ENCODE peak calls at places on chromosomes 11 and 22, in six cellular contexts. One of them, this sample, is unnamed.

GRCh38 chr11:96204721-96205459 is 138.1 kb downstream of the MAML2 start:
- DNase-seq in AG04450: no peak
- DNase-seq in GM12865: no peak
- DNase-seq in ascending aorta: no peak
- DNase-seq in cardiac muscle cell: no peak
- DNase-seq in adrenal gland: no peak
- DNase-seq in this sample: no peak

GRCh38 chr11:47186076-47186936 is at the start of gene PACSIN3:
- DNase-seq in AG04450: no peak
- DNase-seq in GM12865: peak
- DNase-seq in ascending aorta: no peak
- DNase-seq in cardiac muscle cell: peak
- DNase-seq in adrenal gland: peak
- DNase-seq in this sample: no peak

GRCh38 chr11:46669606-46670243 is 30.7 kb downstream of the ARHGAP1 start:
- DNase-seq in AG04450: no peak
- DNase-seq in GM12865: no peak
- DNase-seq in ascending aorta: no peak
- DNase-seq in cardiac muscle cell: no peak
- DNase-seq in adrenal gland: no peak
- DNase-seq in this sample: no peak

GRCh38 chr11:60821827-60822599 is 19.9 kb upstream of the CCDC86 start:
- DNase-seq in AG04450: no peak
- DNase-seq in GM12865: peak
- DNase-seq in ascending aorta: no peak
- DNase-seq in cardiac muscle cell: no peak
- DNase-seq in adrenal gland: no peak
- DNase-seq in this sample: no peak

GRCh38 chr11:27253200-27253599 is 109.8 kb downstream of the CCDC34 start:
- DNase-seq in AG04450: no peak
- DNase-seq in GM12865: no peak
- DNase-seq in ascending aorta: no peak
- DNase-seq in cardiac muscle cell: no peak
- DNase-seq in adrenal gland: no peak
- DNase-seq in this sample: no peak

GRCh38 chr22:45976351-45977002 is 485 bp downstream of the WNT7B start:
- DNase-seq in AG04450: no peak
- DNase-seq in GM12865: no peak
- DNase-seq in ascending aorta: no peak
- DNase-seq in cardiac muscle cell: peak
- DNase-seq in adrenal gland: no peak
- DNase-seq in this sample: no peak

GRCh38 chr11:121757480-121758125 is 304.8 kb upstream of the SORL1-AS1 start:
- DNase-seq in AG04450: no peak
- DNase-seq in GM12865: no peak
- DNase-seq in ascending aorta: no peak
- DNase-seq in cardiac muscle cell: no peak
- DNase-seq in adrenal gland: no peak
- DNase-seq in this sample: no peak

GRCh38 chr11:12245549-12245986 is 131.8 kb upstream of the PARVA start:
- DNase-seq in AG04450: no peak
- DNase-seq in GM12865: no peak
- DNase-seq in ascending aorta: no peak
- DNase-seq in cardiac muscle cell: peak
- DNase-seq in adrenal gland: no peak
- DNase-seq in this sample: no peak

DNA sequence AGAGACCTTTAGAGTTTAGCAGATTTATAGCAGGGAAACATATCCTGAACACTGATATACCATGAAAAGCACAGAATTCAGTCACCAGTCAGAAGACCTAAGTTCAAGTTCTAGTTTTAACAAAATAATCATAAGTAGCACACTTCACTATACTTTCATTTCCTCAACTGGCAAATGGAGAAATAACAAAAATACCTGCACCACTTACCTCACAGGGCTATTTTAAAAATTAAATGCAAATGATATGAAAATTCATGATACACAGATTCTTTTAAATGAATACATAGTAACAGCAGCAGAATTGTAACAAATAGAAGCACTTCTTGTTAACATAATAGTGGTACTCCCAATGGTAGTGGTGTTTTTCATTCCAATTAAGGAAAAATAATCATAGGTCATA is 139.0 kb downstream of the FCHSD2 start:
- DNase-seq in AG04450: no peak
- DNase-seq in GM12865: peak
- DNase-seq in ascending aorta: no peak
- DNase-seq in cardiac muscle cell: no peak
- DNase-seq in adrenal gland: no peak
- DNase-seq in this sample: no peak
- H3K4me3 ChIP-seq in AG04450: no peak
- H3K4me3 ChIP-seq in GM12865: peak
- H3K4me3 ChIP-seq in ascending aorta: no peak
- H3K4me3 ChIP-seq in cardiac muscle cell: no peak
- H3K4me3 ChIP-seq in adrenal gland: no peak
- H3K4me3 ChIP-seq in this sample: no peak

GRCh38 chr11:133082851-133083488 is 449.3 kb downstream of the OPCML start:
- DNase-seq in AG04450: no peak
- DNase-seq in GM12865: peak
- DNase-seq in ascending aorta: no peak
- DNase-seq in cardiac muscle cell: peak
- DNase-seq in adrenal gland: peak
- DNase-seq in this sample: no peak
- TF ChIP-seq CTCF in AG04450: peak
- TF ChIP-seq CTCF in GM12865: peak
- TF ChIP-seq CTCF in ascending aorta: no peak
- TF ChIP-seq CTCF in cardiac muscle cell: peak
- TF ChIP-seq CTCF in adrenal gland: no peak
- TF ChIP-seq CTCF in this sample: peak

GRCh38 chr22:36351921-36352774 is 35.6 kb downstream of the MYH9 start:
- DNase-seq in AG04450: no peak
- DNase-seq in GM12865: no peak
- DNase-seq in ascending aorta: no peak
- DNase-seq in cardiac muscle cell: peak
- DNase-seq in adrenal gland: no peak
- DNase-seq in this sample: no peak
- H3K4me3 ChIP-seq in AG04450: peak
- H3K4me3 ChIP-seq in GM12865: no peak
- H3K4me3 ChIP-seq in ascending aorta: peak
- H3K4me3 ChIP-seq in cardiac muscle cell: no peak
- H3K4me3 ChIP-seq in adrenal gland: no peak
- H3K4me3 ChIP-seq in this sample: peak

GRCh38 chr11:22472306-22472705 is 134.1 kb downstream of the SLC17A6 start:
- DNase-seq in AG04450: no peak
- DNase-seq in GM12865: no peak
- DNase-seq in ascending aorta: no peak
- DNase-seq in cardiac muscle cell: no peak
- DNase-seq in adrenal gland: no peak
- DNase-seq in this sample: no peak
- TF ChIP-seq CTCF in AG04450: peak
- TF ChIP-seq CTCF in GM12865: no peak
- TF ChIP-seq CTCF in ascending aorta: no peak
- TF ChIP-seq CTCF in cardiac muscle cell: peak
- TF ChIP-seq CTCF in adrenal gland: no peak
- TF ChIP-seq CTCF in this sample: peak

GRCh38 chr11:43736502-43737193 is 56.1 kb downstream of the HSD17B12 start:
- DNase-seq in AG04450: peak
- DNase-seq in GM12865: no peak
- DNase-seq in ascending aorta: no peak
- DNase-seq in cardiac muscle cell: peak
- DNase-seq in adrenal gland: no peak
- DNase-seq in this sample: no peak

GRCh38 chr11:43735931-43736330 is 55.4 kb downstream of the HSD17B12 start:
- DNase-seq in AG04450: no peak
- DNase-seq in GM12865: no peak
- DNase-seq in ascending aorta: no peak
- DNase-seq in cardiac muscle cell: no peak
- DNase-seq in adrenal gland: no peak
- DNase-seq in this sample: no peak

GRCh38 chr11:43738600-43739409 is 58.3 kb downstream of the HSD17B12 start:
- DNase-seq in AG04450: peak
- DNase-seq in GM12865: no peak
- DNase-seq in ascending aorta: no peak
- DNase-seq in cardiac muscle cell: peak
- DNase-seq in adrenal gland: peak
- DNase-seq in this sample: peak

GRCh38 chr11:43735115-43735514 is 54.6 kb downstream of the HSD17B12 start:
- DNase-seq in AG04450: no peak
- DNase-seq in GM12865: no peak
- DNase-seq in ascending aorta: no peak
- DNase-seq in cardiac muscle cell: no peak
- DNase-seq in adrenal gland: no peak
- DNase-seq in this sample: no peak

GRCh38 chr11:43737194-43737575 is 56.6 kb downstream of the HSD17B12 start:
- DNase-seq in AG04450: no peak
- DNase-seq in GM12865: no peak
- DNase-seq in ascending aorta: no peak
- DNase-seq in cardiac muscle cell: no peak
- DNase-seq in adrenal gland: no peak
- DNase-seq in this sample: no peak
- H3K4me3 ChIP-seq in AG04450: no peak
- H3K4me3 ChIP-seq in GM12865: no peak
- H3K4me3 ChIP-seq in ascending aorta: peak
- H3K4me3 ChIP-seq in cardiac muscle cell: no peak
- H3K4me3 ChIP-seq in adrenal gland: no peak
- H3K4me3 ChIP-seq in this sample: no peak

DNA sequence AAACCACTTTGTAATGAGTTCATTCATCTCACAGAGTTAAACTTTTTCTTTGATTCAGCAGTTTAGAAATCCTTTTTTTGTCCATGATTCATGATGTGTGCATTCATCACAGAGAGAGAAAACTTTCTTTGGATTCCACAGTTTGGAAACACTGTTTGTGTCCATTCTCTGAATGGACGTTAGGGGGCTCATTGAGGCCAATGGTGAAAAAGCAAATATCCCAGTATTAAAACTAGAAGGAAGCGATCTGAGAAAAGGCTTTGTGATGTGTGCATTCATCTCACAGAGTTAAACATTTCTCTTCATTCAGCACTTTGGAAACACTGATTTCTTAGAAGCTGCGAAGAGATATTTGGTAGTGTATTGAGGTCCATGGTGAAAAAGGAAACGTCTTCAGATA is 155.6 kb upstream of the TRIM48 start:
- DNase-seq in AG04450: no peak
- DNase-seq in GM12865: no peak
- DNase-seq in ascending aorta: no peak
- DNase-seq in cardiac muscle cell: no peak
- DNase-seq in adrenal gland: no peak
- DNase-seq in this sample: no peak
- TF ChIP-seq CTCF in AG04450: no peak
- TF ChIP-seq CTCF in GM12865: no peak
- TF ChIP-seq CTCF in ascending aorta: no peak
- TF ChIP-seq CTCF in cardiac muscle cell: no peak
- TF ChIP-seq CTCF in adrenal gland: no peak
- TF ChIP-seq CTCF in this sample: peak